ENCODE peak calls at places on chromosomes 1 and 21, in four cellular contexts. One of them, this sample, is unnamed. For H3K4me1, the result is how much of the 10 kb centered on the place peaks cover.

GRCh38 chr1:197911172-197911856 is 5.9 kb upstream of the LHX9 start:
- DNase-seq in astrocyte: no peak
- DNase-seq in CD8-positive, alpha-beta T cell: no peak
- DNase-seq in Panc1: no peak
- DNase-seq in this sample: no peak

GRCh38 chr1:110777228-110777627 is 95.7 kb upstream of the CD53 start:
- DNase-seq in Panc1: no peak
- DNase-seq in CD8-positive, alpha-beta T cell: no peak
- DNase-seq in astrocyte: no peak
- DNase-seq in this sample: no peak

GRCh38 chr1:221457706-221458429 is 284.0 kb downstream of the DUSP10 start:
- DNase-seq in astrocyte: no peak
- DNase-seq in Panc1: no peak
- DNase-seq in CD8-positive, alpha-beta T cell: no peak
- DNase-seq in this sample: no peak

GRCh38 chr1:24554714-24555113 is 1.2 kb upstream of the NCMAP start:
- DNase-seq in Panc1: no peak
- DNase-seq in astrocyte: no peak
- DNase-seq in CD8-positive, alpha-beta T cell: no peak
- DNase-seq in this sample: no peak

GRCh38 chr21:38950388-38951094 is 144.8 kb downstream of the ETS2 start:
- DNase-seq in Panc1: no peak
- DNase-seq in CD8-positive, alpha-beta T cell: no peak
- DNase-seq in astrocyte: no peak
- DNase-seq in this sample: no peak

GRCh38 chr1:23187637-23188036 is 19.0 kb upstream of the LUZP1 start:
- DNase-seq in CD8-positive, alpha-beta T cell: no peak
- DNase-seq in astrocyte: no peak
- DNase-seq in Panc1: no peak
- DNase-seq in this sample: no peak

GRCh38 chr1:162367772-162368171 is 8.9 kb downstream of the SPATA46 start:
- DNase-seq in Panc1: no peak
- DNase-seq in astrocyte: no peak
- DNase-seq in CD8-positive, alpha-beta T cell: no peak
- DNase-seq in this sample: no peak

GRCh38 chr1:117215733-117216462 is 5.2 kb upstream of the VTCN1 start:
- DNase-seq in Panc1: no peak
- DNase-seq in CD8-positive, alpha-beta T cell: no peak
- DNase-seq in astrocyte: no peak
- DNase-seq in this sample: no peak

GRCh38 chr1:56557746-56558145 is 21.6 kb downstream of the PLPP3 start:
- DNase-seq in Panc1: no peak
- DNase-seq in astrocyte: no peak
- DNase-seq in CD8-positive, alpha-beta T cell: no peak
- DNase-seq in this sample: no peak

GRCh38 chr21:33824156-33824941 is 91.3 kb downstream of the ATP5PO start:
- DNase-seq in astrocyte: peak
- DNase-seq in CD8-positive, alpha-beta T cell: no peak
- DNase-seq in Panc1: no peak
- DNase-seq in this sample: peak

GRCh38 chr1:156356875-156357534 is 12.0 kb upstream of the RHBG start:
- DNase-seq in CD8-positive, alpha-beta T cell: peak
- DNase-seq in astrocyte: no peak
- DNase-seq in Panc1: no peak
- DNase-seq in this sample: no peak

GRCh38 chr1:60571811-60572210 is 498.2 kb upstream of the C1orf87 start:
- DNase-seq in CD8-positive, alpha-beta T cell: no peak
- DNase-seq in astrocyte: peak
- DNase-seq in Panc1: no peak
- DNase-seq in this sample: peak

GRCh38 chr1:30715216-30715615 is 8.2 kb downstream of the MATN1 start:
- DNase-seq in CD8-positive, alpha-beta T cell: no peak
- DNase-seq in Panc1: no peak
- DNase-seq in astrocyte: no peak
- DNase-seq in this sample: no peak

GRCh38 chr1:58885998-58886397 is 102.2 kb upstream of the JUN start:
- DNase-seq in Panc1: no peak
- DNase-seq in CD8-positive, alpha-beta T cell: peak
- DNase-seq in astrocyte: peak
- DNase-seq in this sample: peak

GRCh38 chr1:111593403-111594127 is 26.0 kb upstream of the RAP1A start:
- DNase-seq in Panc1: no peak
- DNase-seq in CD8-positive, alpha-beta T cell: no peak
- DNase-seq in astrocyte: peak
- DNase-seq in this sample: peak

GRCh38 chr1:106678661-106679060 is 377.8 kb upstream of the PRMT6 start:
- DNase-seq in astrocyte: no peak
- DNase-seq in Panc1: no peak
- DNase-seq in CD8-positive, alpha-beta T cell: no peak
- DNase-seq in this sample: no peak

GRCh38 chr1:229272164-229273158 is 1.6 kb downstream of the RAB4A start:
- DNase-seq in CD8-positive, alpha-beta T cell: no peak
- DNase-seq in Panc1: no peak
- DNase-seq in astrocyte: no peak
- DNase-seq in this sample: no peak

GRCh38 chr1:18385239-18385790 is 95.4 kb upstream of the KLHDC7A start:
- DNase-seq in CD8-positive, alpha-beta T cell: no peak
- DNase-seq in Panc1: no peak
- DNase-seq in astrocyte: no peak
- DNase-seq in this sample: no peak

GRCh38 chr1:203807211-203807610 is 11.8 kb downstream of the ZBED6 start:
- DNase-seq in CD8-positive, alpha-beta T cell: no peak
- DNase-seq in astrocyte: peak
- DNase-seq in Panc1: no peak
- DNase-seq in this sample: peak

GRCh38 chr21:46151989-46152938 is 3.1 kb downstream of the FTCD start:
- DNase-seq in astrocyte: no peak
- DNase-seq in Panc1: no peak
- DNase-seq in CD8-positive, alpha-beta T cell: no peak
- DNase-seq in this sample: no peak

GRCh38 chr1:151693057-151693651 is 23.4 kb downstream of the CELF3 start:
- DNase-seq in Panc1: peak
- DNase-seq in astrocyte: peak
- DNase-seq in CD8-positive, alpha-beta T cell: no peak
- DNase-seq in this sample: peak

GRCh38 chr21:34881421-34881820 is 167.7 kb downstream of the RUNX1 start:
- DNase-seq in CD8-positive, alpha-beta T cell: no peak
- DNase-seq in Panc1: no peak
- DNase-seq in astrocyte: peak
- DNase-seq in this sample: peak

GRCh38 chr21:34878501-34878900 is 170.6 kb downstream of the RUNX1 start:
- DNase-seq in astrocyte: peak
- DNase-seq in Panc1: no peak
- DNase-seq in CD8-positive, alpha-beta T cell: no peak
- DNase-seq in this sample: peak

GRCh38 chr21:34880401-34880800 is 168.7 kb downstream of the RUNX1 start:
- DNase-seq in Panc1: no peak
- DNase-seq in CD8-positive, alpha-beta T cell: no peak
- DNase-seq in astrocyte: no peak
- DNase-seq in this sample: no peak

GRCh38 chr21:34877485-34878128 is 171.5 kb downstream of the RUNX1 start:
- DNase-seq in Panc1: no peak
- DNase-seq in astrocyte: no peak
- DNase-seq in CD8-positive, alpha-beta T cell: no peak
- DNase-seq in this sample: no peak

GRCh38 chr21:34878940-34879339 is 170.2 kb downstream of the RUNX1 start:
- DNase-seq in astrocyte: no peak
- DNase-seq in CD8-positive, alpha-beta T cell: no peak
- DNase-seq in Panc1: no peak
- DNase-seq in this sample: no peak
- TF ChIP-seq CTCF in astrocyte: no peak
- TF ChIP-seq CTCF in CD8-positive, alpha-beta T cell: no peak
- TF ChIP-seq CTCF in Panc1: no peak
- TF ChIP-seq CTCF in this sample: no peak

DNA sequence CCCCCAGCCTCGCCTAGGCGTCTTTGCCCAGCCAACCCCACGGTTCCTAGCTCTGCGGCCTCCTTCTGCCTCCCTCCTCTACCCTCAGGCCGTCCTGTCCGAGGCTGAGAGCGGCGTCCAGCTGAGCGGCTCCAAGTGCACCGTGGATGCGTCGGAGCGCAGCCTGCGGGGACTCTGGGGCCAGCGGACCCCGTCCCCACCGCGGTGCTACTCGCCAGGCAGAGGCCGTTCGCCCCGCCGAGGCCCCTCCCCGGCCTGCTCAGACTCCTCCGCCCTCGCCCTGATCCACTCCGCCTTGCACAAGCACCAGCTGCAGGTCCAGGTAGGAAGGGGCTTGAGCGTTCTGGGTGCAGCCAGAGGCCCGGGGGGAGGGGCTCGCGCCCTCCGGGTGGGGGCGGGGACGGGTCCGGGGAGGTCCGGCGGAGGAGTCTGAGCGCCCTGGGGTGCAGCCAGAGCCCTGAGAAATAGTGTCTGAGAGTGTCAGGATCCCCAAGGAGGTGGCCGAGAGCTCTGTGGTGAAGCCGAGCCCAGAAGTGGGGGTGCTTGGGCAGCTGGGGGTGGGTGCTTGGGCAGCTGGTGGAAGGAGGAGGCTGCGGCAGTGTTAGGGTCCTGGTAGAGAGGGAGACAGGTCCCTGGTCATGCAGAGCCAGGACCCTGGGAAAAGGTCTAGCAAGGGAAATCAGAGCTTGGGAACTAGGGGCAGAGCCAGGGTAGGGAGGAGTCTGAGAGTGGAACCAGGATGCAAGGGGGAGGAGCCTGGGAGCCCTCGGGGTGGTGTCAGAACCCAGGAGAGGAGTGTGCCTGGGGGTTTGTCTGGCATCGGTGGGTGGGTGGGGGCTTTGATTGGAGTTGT is 3.2 kb upstream of the NBPF3 start:
- DNase-seq in Panc1: no peak
- DNase-seq in CD8-positive, alpha-beta T cell: no peak
- DNase-seq in astrocyte: no peak
- DNase-seq in this sample: no peak
- H3K4me3 ChIP-seq in Panc1: peak
- H3K4me3 ChIP-seq in CD8-positive, alpha-beta T cell: no peak
- H3K4me3 ChIP-seq in astrocyte: no peak
- H3K4me3 ChIP-seq in this sample: peak

GRCh38 chr1:206792939-206793607 is 20.8 kb upstream of the IL10 start:
- DNase-seq in Panc1: no peak
- DNase-seq in CD8-positive, alpha-beta T cell: no peak
- DNase-seq in astrocyte: peak
- DNase-seq in this sample: peak

GRCh38 chr1:206787956-206788355 is 15.7 kb upstream of the IL10 start:
- DNase-seq in Panc1: no peak
- DNase-seq in CD8-positive, alpha-beta T cell: no peak
- DNase-seq in astrocyte: no peak
- DNase-seq in this sample: peak

GRCh38 chr1:206788487-206789050 is 16.3 kb upstream of the IL10 start:
- DNase-seq in CD8-positive, alpha-beta T cell: no peak
- DNase-seq in astrocyte: no peak
- DNase-seq in Panc1: no peak
- DNase-seq in this sample: no peak

GRCh38 chr1:206794294-206794908 is 22.1 kb upstream of the IL10 start:
- DNase-seq in Panc1: no peak
- DNase-seq in CD8-positive, alpha-beta T cell: no peak
- DNase-seq in astrocyte: no peak
- DNase-seq in this sample: no peak

GRCh38 chr1:206790502-206791250 is 18.4 kb upstream of the IL10 start:
- DNase-seq in astrocyte: no peak
- DNase-seq in Panc1: no peak
- DNase-seq in CD8-positive, alpha-beta T cell: no peak
- DNase-seq in this sample: no peak
- H3K4me1 ChIP-seq in astrocyte: under half
- H3K4me1 ChIP-seq in Panc1: under half
- H3K4me1 ChIP-seq in CD8-positive, alpha-beta T cell: half or more
- H3K4me1 ChIP-seq in this sample: under half

DNA sequence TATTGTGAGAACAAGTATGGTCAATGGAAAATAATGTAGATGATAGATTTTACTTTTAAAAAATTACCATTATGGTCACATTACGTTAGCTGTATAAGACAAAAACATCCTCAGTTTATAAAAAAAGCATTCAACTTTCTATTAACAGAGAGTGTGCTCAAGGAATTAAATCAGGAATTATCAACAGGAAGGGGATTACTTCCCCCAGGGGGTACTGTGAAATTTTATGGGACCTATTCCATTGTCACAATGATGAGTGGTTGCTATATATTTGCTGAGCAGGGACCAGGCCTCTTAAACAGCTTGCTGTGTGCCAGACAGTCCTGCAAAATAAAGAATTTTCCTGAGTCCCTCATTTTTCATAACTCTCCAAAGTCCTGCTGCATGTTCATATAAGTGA is 21.2 kb downstream of the JAM2 start:
- DNase-seq in astrocyte: no peak
- DNase-seq in CD8-positive, alpha-beta T cell: no peak
- DNase-seq in Panc1: no peak
- DNase-seq in this sample: no peak
- TF ChIP-seq CTCF in astrocyte: no peak
- TF ChIP-seq CTCF in CD8-positive, alpha-beta T cell: no peak
- TF ChIP-seq CTCF in Panc1: no peak
- TF ChIP-seq CTCF in this sample: no peak

This sample was measured in fibroblast of lung.